ENCODE peak calls at places on chromosomes 2 and 18, in seven cellular contexts. Z is endothelial cell of umbilical vein; G is IMR-90; O is dorsolateral prefrontal cortex; A is CD4-positive, alpha-beta T cell; B is right lobe of liver; J is esophagus squamous epithelium. R is an unnamed sample.

GRCh38 chr2:18971628-18972027 is 382.3 kb upstream of the NT5C1B start:
- DNase-seq in Z (no peak), G (peak; percentile 38), O (no peak), A (no peak), B (no peak), J (no peak), R (no peak)

GRCh38 chr2:164675698-164676097 is 54.4 kb upstream of the GRB14 start:
- DNase-seq in Z (no peak), G (no peak), O (no peak), A (no peak), B (no peak), J (no peak), R (no peak)

GRCh38 chr2:80050246-80050645 is 254.3 kb downstream of the LRRTM1 start:
- DNase-seq in Z (no peak), G (peak; percentile 15), O (no peak), A (no peak), B (no peak), J (no peak), R (no peak)

GRCh38 chr2:230928701-230929380 is 3.8 kb upstream of the GPR55 start:
- DNase-seq in Z (no peak), G (no peak), O (peak; percentile 29), A (no peak), B (no peak), J (no peak), R (no peak)

GRCh38 chr2:235939471-235939870 is 228.7 kb downstream of the GBX2 start:
- DNase-seq in Z (no peak), G (peak; percentile 55), O (no peak), A (no peak), B (no peak), J (no peak), R (no peak)

GRCh38 chr2:241017228-241017940 is 19.0 kb downstream of the SNED1 start:
- DNase-seq in Z (no peak), G (no peak), O (peak; percentile 12), A (no peak), B (no peak), J (no peak), R (peak; percentile 56)

GRCh38 chr2:149489452-149489851 is 98.1 kb downstream of the MMADHC start:
- DNase-seq in Z (no peak), G (no peak), O (no peak), A (no peak), B (no peak), J (no peak), R (no peak)

GRCh38 chr2:46225730-46226129 is 71.5 kb upstream of the EPAS1 start:
- DNase-seq in Z (peak; percentile 79), G (no peak), O (no peak), A (no peak), B (no peak), J (no peak), R (no peak)

GRCh38 chr2:231015462-231015861 is 19.5 kb downstream of the SPATA3 start:
- DNase-seq in Z (no peak), G (no peak), O (peak; percentile 56), A (no peak), B (no peak), J (no peak), R (no peak)

GRCh38 chr18:23225518-23225917 is 90.2 kb downstream of the CABLES1 start:
- DNase-seq in Z (peak; percentile 75), G (peak; percentile 97), O (no peak), A (no peak), B (no peak), J (no peak), R (no peak)

GRCh38 chr2:225894240-225894980 is 494.9 kb downstream of the NYAP2 start:
- DNase-seq in Z (no peak), G (peak; percentile 78), O (no peak), A (no peak), B (no peak), J (no peak), R (no peak)

GRCh38 chr18:5417342-5417741 is 121.8 kb upstream of the ZBTB14 start:
- DNase-seq in Z (no peak), G (peak; percentile 33), O (peak; percentile 74), A (no peak), B (no peak), J (no peak), R (no peak)

GRCh38 chr2:163551974-163552373 is 183.8 kb downstream of the FIGN start:
- DNase-seq in Z (no peak), G (no peak), O (no peak), A (no peak), B (no peak), J (no peak), R (no peak)

GRCh38 chr2:64470921-64471320 is 17.0 kb downstream of the LGALSL start:
- DNase-seq in Z (no peak), G (no peak), O (no peak), A (no peak), B (no peak), J (no peak), R (no peak)

GRCh38 chr2:120012771-120013568 is at the start of gene EPB41L5:
- DNase-seq in Z (peak; percentile 90), G (peak; percentile 93), O (peak; percentile 89), A (peak; percentile 62), B (peak; percentile 95), J (peak; percentile 19), R (peak; percentile 94)

GRCh38 chr2:69309336-69310048 is 77.5 kb downstream of the GFPT1 start:
- DNase-seq in Z (peak; percentile 57), G (peak; percentile 64), O (no peak), A (no peak), B (no peak), J (no peak), R (no peak)

GRCh38 chr2:673615-674318 is 3.4 kb downstream of the TMEM18 start:
- DNase-seq in Z (peak; percentile 48), G (peak; percentile 63), O (no peak), A (no peak), B (no peak), J (no peak), R (no peak)

GRCh38 chr2:98013407-98014042 is 17.8 kb upstream of the TMEM131 start:
- DNase-seq in Z (no peak), G (peak; percentile 73), O (no peak), A (no peak), B (no peak), J (no peak), R (no peak)

GRCh38 chr2:100192300-100192699 is 49.9 kb upstream of the AFF3 start:
- DNase-seq in Z (no peak), G (no peak), O (no peak), A (no peak), B (no peak), J (no peak), R (no peak)

GRCh38 chr2:184646177-184646576 is 47.8 kb downstream of the ZNF804A start:
- DNase-seq in Z (no peak), G (peak; percentile 52), O (no peak), A (no peak), B (no peak), J (no peak), R (no peak)

GRCh38 chr2:173669271-173669853 is 295.8 kb downstream of the SP3 start:
- DNase-seq in Z (no peak), G (peak; percentile 24), O (no peak), A (no peak), B (no peak), J (no peak), R (no peak)

GRCh38 chr18:48669180-48669675 is 130.4 kb downstream of the CTIF start:
- DNase-seq in Z (no peak), G (no peak), O (no peak), A (no peak), B (no peak), J (no peak), R (no peak)
- TF ChIP-seq CTCF in Z (no peak), G (no peak), O (no peak), A (no peak), B (no peak), J (no peak), R (no peak)

DNA sequence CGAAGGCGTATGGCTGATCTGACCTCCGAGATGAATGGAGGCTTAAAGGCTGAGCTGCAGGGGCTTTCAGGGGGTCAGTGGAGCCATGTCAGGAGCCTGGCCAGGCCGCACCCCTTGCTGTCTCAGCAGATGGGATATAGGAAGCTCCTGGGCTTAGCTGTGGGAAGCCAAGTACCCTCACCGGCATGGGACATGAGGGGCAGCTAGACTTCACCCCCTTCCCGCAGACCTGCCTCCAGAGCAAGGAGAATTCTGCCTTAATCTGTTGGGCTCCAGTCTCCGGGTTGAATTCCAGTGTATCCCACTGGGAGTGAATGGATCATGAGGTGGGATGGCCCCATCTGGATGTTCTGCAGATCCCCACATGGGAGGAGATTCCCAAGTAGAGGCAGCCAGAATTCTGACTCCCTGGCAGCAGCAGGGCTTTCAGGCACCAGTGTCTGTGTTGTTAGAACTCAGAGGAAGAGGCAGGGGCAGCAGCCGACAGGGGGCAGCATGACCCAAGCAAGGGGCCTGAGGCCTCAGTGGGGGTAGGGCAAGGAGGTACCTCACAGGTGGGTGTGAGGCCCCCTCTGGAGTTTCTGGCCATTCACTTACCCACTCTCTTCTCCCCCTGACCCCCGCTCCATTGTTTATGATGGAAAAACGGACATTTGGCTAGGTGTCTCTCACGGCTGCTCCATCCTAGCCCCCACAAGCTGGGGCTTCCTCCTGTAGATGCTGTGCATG is 19.1 kb downstream of the CAPG start:
- DNase-seq in Z (peak; percentile 38), G (peak; percentile 23), O (peak; percentile 68), A (peak; percentile 66), B (peak; percentile 59), J (no peak), R (no peak)
- TF ChIP-seq CTCF in Z (peak; percentile 64), G (peak; percentile 61), O (no peak), A (peak; percentile 77), B (peak; percentile 52), J (peak; percentile 56), R (peak; percentile 71)

GRCh38 chr2:9558948-9559381 is 3.3 kb upstream of the ADAM17 start:
- DNase-seq in Z (no peak), G (peak; percentile 97), O (no peak), A (no peak), B (no peak), J (no peak), R (no peak)

GRCh38 chr2:9552491-9553178 is 3.0 kb downstream of the ADAM17 start:
- DNase-seq in Z (peak; percentile 78), G (peak; percentile 91), O (no peak), A (no peak), B (no peak), J (no peak), R (no peak)

GRCh38 chr2:9556121-9556869 is 665 bp upstream of the ADAM17 start:
- DNase-seq in Z (peak; percentile 51), G (peak; percentile 22), O (no peak), A (no peak), B (no peak), J (no peak), R (no peak)

GRCh38 chr2:9554841-9555337 is 741 bp downstream of the ADAM17 start:
- DNase-seq in Z (peak; percentile 79), G (peak; percentile 88), O (no peak), A (peak; percentile 22), B (no peak), J (no peak), R (no peak)

GRCh38 chr2:9555338-9556120 is at the start of gene ADAM17:
- DNase-seq in Z (peak; percentile 97), G (peak; percentile 95), O (peak; percentile 90), A (peak; percentile 65), B (peak; percentile 98), J (peak; percentile 86), R (peak; percentile 97)
- TF ChIP-seq CTCF in Z (peak; percentile 39), G (peak; percentile 64), O (peak; percentile 19), A (peak; percentile 15), B (no peak), J (peak; percentile 41), R (peak; percentile 71)

GRCh38 chr2:232809349-232810124 is 33.2 kb upstream of the KCNJ13 start:
- DNase-seq in Z (no peak), G (no peak), O (no peak), A (no peak), B (no peak), J (no peak), R (no peak)
- TF ChIP-seq CTCF in Z (no peak), G (no peak), O (no peak), A (no peak), B (no peak), J (no peak), R (no peak)

GRCh38 chr2:180983468-180984388 is 3.3 kb downstream of the UBE2E3 start:
- DNase-seq in Z (peak; percentile 79), G (peak; percentile 69), O (no peak), A (peak; percentile 8), B (no peak), J (no peak), R (no peak)
- TF ChIP-seq CTCF in Z (no peak), G (peak; percentile 46), O (peak; percentile 9), A (peak; percentile 63), B (peak; percentile 38), J (peak; percentile 11), R (peak; percentile 49)

R was measured in type B pancreatic cell.